ENCODE peak calls at places on chromosomes 13 and 19, in six cellular contexts. One of them, this sample, is unnamed.

GRCh38 chr19:38850976-38851621 is 1.3 kb upstream of the HNRNPL start:
- DNase-seq in heart right ventricle: peak; percentile 48
- DNase-seq in cardiac muscle cell: no peak
- DNase-seq in pancreas: peak; percentile 64
- DNase-seq in progenitor cell of endocrine pancreas: peak; percentile 19
- DNase-seq in RWPE1: no peak
- DNase-seq in this sample: no peak

GRCh38 chr13:40682449-40683240 is 16.2 kb upstream of the FOXO1 start:
- DNase-seq in heart right ventricle: no peak
- DNase-seq in cardiac muscle cell: peak; percentile 66
- DNase-seq in pancreas: no peak
- DNase-seq in progenitor cell of endocrine pancreas: no peak
- DNase-seq in RWPE1: no peak
- DNase-seq in this sample: no peak

GRCh38 chr19:11736696-11737095 is 2.0 kb downstream of the ZNF823 start:
- DNase-seq in pancreas: no peak
- DNase-seq in heart right ventricle: peak; percentile 39
- DNase-seq in progenitor cell of endocrine pancreas: no peak
- DNase-seq in cardiac muscle cell: no peak
- DNase-seq in RWPE1: peak; percentile 26
- DNase-seq in this sample: no peak

GRCh38 chr19:41958367-41959055 is 610 bp downstream of the RABAC1 start:
- DNase-seq in RWPE1: peak; percentile 74
- DNase-seq in pancreas: peak; percentile 88
- DNase-seq in progenitor cell of endocrine pancreas: peak; percentile 71
- DNase-seq in cardiac muscle cell: peak; percentile 87
- DNase-seq in heart right ventricle: peak; percentile 85
- DNase-seq in this sample: no peak

GRCh38 chr19:50204811-50205675 is 1.6 kb downstream of the MYH14 start:
- DNase-seq in progenitor cell of endocrine pancreas: peak; percentile 93
- DNase-seq in heart right ventricle: peak; percentile 46
- DNase-seq in RWPE1: peak; percentile 71
- DNase-seq in pancreas: peak; percentile 90
- DNase-seq in cardiac muscle cell: peak; percentile 52
- DNase-seq in this sample: peak; percentile 4

GRCh38 chr13:106213028-106213427 is 322.4 kb downstream of the EFNB2 start:
- DNase-seq in cardiac muscle cell: no peak
- DNase-seq in RWPE1: no peak
- DNase-seq in heart right ventricle: no peak
- DNase-seq in progenitor cell of endocrine pancreas: no peak
- DNase-seq in pancreas: no peak
- DNase-seq in this sample: no peak

GRCh38 chr13:97348569-97349100 is 85.3 kb upstream of the RAP2A start:
- DNase-seq in cardiac muscle cell: no peak
- DNase-seq in RWPE1: no peak
- DNase-seq in progenitor cell of endocrine pancreas: no peak
- DNase-seq in heart right ventricle: no peak
- DNase-seq in pancreas: no peak
- DNase-seq in this sample: no peak

GRCh38 chr13:59477011-59477410 is 686.7 kb downstream of the DIAPH3 start:
- DNase-seq in progenitor cell of endocrine pancreas: no peak
- DNase-seq in heart right ventricle: no peak
- DNase-seq in RWPE1: no peak
- DNase-seq in cardiac muscle cell: no peak
- DNase-seq in pancreas: no peak
- DNase-seq in this sample: no peak

GRCh38 chr19:19966862-19967261 is 66.1 kb downstream of the ZNF93 start:
- DNase-seq in cardiac muscle cell: no peak
- DNase-seq in heart right ventricle: no peak
- DNase-seq in pancreas: no peak
- DNase-seq in RWPE1: no peak
- DNase-seq in progenitor cell of endocrine pancreas: no peak
- DNase-seq in this sample: no peak

GRCh38 chr19:18014197-18014596 is 6.2 kb downstream of the ARRDC2 start:
- DNase-seq in cardiac muscle cell: no peak
- DNase-seq in progenitor cell of endocrine pancreas: no peak
- DNase-seq in RWPE1: no peak
- DNase-seq in pancreas: no peak
- DNase-seq in heart right ventricle: no peak
- DNase-seq in this sample: no peak

GRCh38 chr19:1027953-1028902 is 1.8 kb downstream of the CNN2 start:
- DNase-seq in heart right ventricle: peak; percentile 64
- DNase-seq in pancreas: peak; percentile 71
- DNase-seq in progenitor cell of endocrine pancreas: peak; percentile 58
- DNase-seq in cardiac muscle cell: peak; percentile 86
- DNase-seq in RWPE1: peak; percentile 89
- DNase-seq in this sample: no peak

GRCh38 chr19:5314012-5314906 is 26.4 kb downstream of the PTPRS start:
- DNase-seq in heart right ventricle: no peak
- DNase-seq in RWPE1: peak; percentile 38
- DNase-seq in cardiac muscle cell: no peak
- DNase-seq in pancreas: no peak
- DNase-seq in progenitor cell of endocrine pancreas: no peak
- DNase-seq in this sample: no peak

GRCh38 chr19:56119585-56119978 is 1.5 kb downstream of the ZNF787 start:
- DNase-seq in RWPE1: no peak
- DNase-seq in progenitor cell of endocrine pancreas: no peak
- DNase-seq in pancreas: no peak
- DNase-seq in heart right ventricle: no peak
- DNase-seq in cardiac muscle cell: no peak
- DNase-seq in this sample: no peak

GRCh38 chr19:7366701-7367420 is 18.1 kb downstream of the ARHGEF18 start:
- DNase-seq in progenitor cell of endocrine pancreas: no peak
- DNase-seq in pancreas: no peak
- DNase-seq in heart right ventricle: no peak
- DNase-seq in RWPE1: peak; percentile 45
- DNase-seq in cardiac muscle cell: no peak
- DNase-seq in this sample: peak; percentile 58

DNA sequence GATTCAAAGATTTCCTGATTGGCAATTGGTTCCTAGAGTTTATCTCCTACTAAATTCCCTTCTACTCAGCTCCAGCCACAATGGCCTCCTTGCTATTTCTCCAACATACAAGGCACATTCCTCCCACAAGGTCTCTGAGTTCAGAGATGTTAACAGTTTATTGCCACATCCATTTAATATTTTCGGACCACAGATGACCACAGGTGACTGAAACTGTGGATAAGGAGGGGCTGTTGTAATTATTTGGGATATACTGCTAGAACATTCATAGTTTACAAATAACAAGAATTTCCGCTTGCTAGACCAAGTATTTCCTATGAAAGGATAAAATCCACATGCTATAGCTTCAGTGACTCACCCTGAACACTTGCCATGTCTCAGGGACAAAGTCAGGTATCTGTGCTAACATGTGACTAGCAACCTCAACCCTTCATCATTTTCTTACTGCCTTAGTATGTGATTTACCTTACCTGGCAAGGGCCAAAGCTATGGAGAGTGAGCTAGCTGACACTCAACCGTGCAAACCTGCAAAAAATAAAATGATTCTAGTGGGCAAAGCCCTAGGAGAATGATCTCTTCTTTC is 117.7 kb downstream of the TBC1D4 start:
- DNase-seq in pancreas: no peak
- DNase-seq in RWPE1: peak; percentile 8
- DNase-seq in cardiac muscle cell: no peak
- DNase-seq in progenitor cell of endocrine pancreas: no peak
- DNase-seq in heart right ventricle: no peak
- DNase-seq in this sample: no peak
- TF ChIP-seq CTCF in pancreas: no peak
- TF ChIP-seq CTCF in RWPE1: no peak
- TF ChIP-seq CTCF in cardiac muscle cell: no peak
- TF ChIP-seq CTCF in progenitor cell of endocrine pancreas: no peak
- TF ChIP-seq CTCF in heart right ventricle: no peak
- TF ChIP-seq CTCF in this sample: no peak

GRCh38 chr19:48873476-48874308 is 1.5 kb downstream of the PPP1R15A start:
- DNase-seq in pancreas: no peak
- DNase-seq in RWPE1: no peak
- DNase-seq in cardiac muscle cell: no peak
- DNase-seq in progenitor cell of endocrine pancreas: no peak
- DNase-seq in heart right ventricle: no peak
- DNase-seq in this sample: no peak

GRCh38 chr19:48872182-48872883 is at the start of gene PPP1R15A:
- DNase-seq in pancreas: peak; percentile 99
- DNase-seq in heart right ventricle: peak; percentile 98
- DNase-seq in progenitor cell of endocrine pancreas: peak; percentile 99
- DNase-seq in cardiac muscle cell: peak; percentile 96
- DNase-seq in RWPE1: peak; percentile 97
- DNase-seq in this sample: peak; percentile 80

GRCh38 chr19:48877900-48878218 is 5.6 kb downstream of the PPP1R15A start:
- DNase-seq in progenitor cell of endocrine pancreas: no peak
- DNase-seq in RWPE1: no peak
- DNase-seq in pancreas: no peak
- DNase-seq in heart right ventricle: no peak
- DNase-seq in cardiac muscle cell: no peak
- DNase-seq in this sample: no peak

GRCh38 chr19:48872884-48873475 is 759 bp downstream of the PPP1R15A start:
- DNase-seq in progenitor cell of endocrine pancreas: peak; percentile 37
- DNase-seq in pancreas: peak; percentile 80
- DNase-seq in RWPE1: peak; percentile 89
- DNase-seq in cardiac muscle cell: peak; percentile 93
- DNase-seq in heart right ventricle: peak; percentile 95
- DNase-seq in this sample: peak; percentile 46

GRCh38 chr19:48874309-48875135 is 2.3 kb downstream of the PPP1R15A start:
- DNase-seq in progenitor cell of endocrine pancreas: no peak
- DNase-seq in RWPE1: no peak
- DNase-seq in cardiac muscle cell: no peak
- DNase-seq in pancreas: no peak
- DNase-seq in heart right ventricle: no peak
- DNase-seq in this sample: no peak
- TF ChIP-seq CTCF in progenitor cell of endocrine pancreas: no peak
- TF ChIP-seq CTCF in RWPE1: no peak
- TF ChIP-seq CTCF in cardiac muscle cell: no peak
- TF ChIP-seq CTCF in pancreas: no peak
- TF ChIP-seq CTCF in heart right ventricle: no peak
- TF ChIP-seq CTCF in this sample: no peak

GRCh38 chr19:55115446-55116065 is 1.9 kb downstream of the PPP1R12C start:
- DNase-seq in progenitor cell of endocrine pancreas: no peak
- DNase-seq in pancreas: no peak
- DNase-seq in heart right ventricle: peak; percentile 53
- DNase-seq in cardiac muscle cell: no peak
- DNase-seq in RWPE1: no peak
- DNase-seq in this sample: no peak

GRCh38 chr19:55117636-55118391 is at the start of gene PPP1R12C:
- DNase-seq in heart right ventricle: peak; percentile 99
- DNase-seq in cardiac muscle cell: peak; percentile 99
- DNase-seq in RWPE1: peak; percentile 98
- DNase-seq in pancreas: peak; percentile 98
- DNase-seq in progenitor cell of endocrine pancreas: peak; percentile 91
- DNase-seq in this sample: peak; percentile 93

GRCh38 chr19:55114566-55115145 is 2.8 kb downstream of the PPP1R12C start:
- DNase-seq in cardiac muscle cell: no peak
- DNase-seq in RWPE1: no peak
- DNase-seq in heart right ventricle: no peak
- DNase-seq in progenitor cell of endocrine pancreas: no peak
- DNase-seq in pancreas: peak; percentile 11
- DNase-seq in this sample: no peak

GRCh38 chr19:55117063-55117635 is 288 bp downstream of the PPP1R12C start:
- DNase-seq in cardiac muscle cell: peak; percentile 64
- DNase-seq in heart right ventricle: no peak
- DNase-seq in RWPE1: no peak
- DNase-seq in pancreas: no peak
- DNase-seq in progenitor cell of endocrine pancreas: no peak
- DNase-seq in this sample: no peak

GRCh38 chr19:55116232-55117062 is 990 bp downstream of the PPP1R12C start:
- DNase-seq in pancreas: peak; percentile 50
- DNase-seq in RWPE1: peak; percentile 57
- DNase-seq in progenitor cell of endocrine pancreas: no peak
- DNase-seq in cardiac muscle cell: no peak
- DNase-seq in heart right ventricle: peak; percentile 77
- DNase-seq in this sample: no peak
- TF ChIP-seq CTCF in pancreas: no peak
- TF ChIP-seq CTCF in RWPE1: no peak
- TF ChIP-seq CTCF in progenitor cell of endocrine pancreas: no peak
- TF ChIP-seq CTCF in cardiac muscle cell: no peak
- TF ChIP-seq CTCF in heart right ventricle: no peak
- TF ChIP-seq CTCF in this sample: no peak

DNA sequence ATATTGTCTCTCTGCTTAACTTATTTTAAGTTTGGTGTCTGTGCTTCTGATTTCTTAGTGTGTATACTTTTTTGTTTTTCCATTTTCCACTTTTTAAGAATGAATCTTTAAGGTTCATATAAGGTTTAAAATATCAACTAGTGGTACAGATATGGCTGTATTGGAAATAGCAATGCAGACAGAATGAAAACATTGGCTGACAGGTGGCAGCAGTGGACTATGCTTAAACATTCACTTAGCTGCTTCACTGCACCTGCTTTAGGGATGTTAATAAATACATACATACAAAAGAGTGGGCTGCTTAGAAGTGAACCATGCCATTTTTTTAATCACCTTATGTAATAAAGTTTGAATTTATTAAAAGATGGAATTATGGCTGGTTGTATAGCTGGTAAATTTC is 27.3 kb downstream of the TM9SF2 start:
- DNase-seq in pancreas: no peak
- DNase-seq in cardiac muscle cell: peak; percentile 43
- DNase-seq in RWPE1: no peak
- DNase-seq in heart right ventricle: no peak
- DNase-seq in progenitor cell of endocrine pancreas: no peak
- DNase-seq in this sample: no peak
- TF ChIP-seq CTCF in pancreas: no peak
- TF ChIP-seq CTCF in cardiac muscle cell: peak; percentile 4
- TF ChIP-seq CTCF in RWPE1: no peak
- TF ChIP-seq CTCF in heart right ventricle: peak; percentile 33
- TF ChIP-seq CTCF in progenitor cell of endocrine pancreas: peak; percentile 38
- TF ChIP-seq CTCF in this sample: peak; percentile 57

DNA sequence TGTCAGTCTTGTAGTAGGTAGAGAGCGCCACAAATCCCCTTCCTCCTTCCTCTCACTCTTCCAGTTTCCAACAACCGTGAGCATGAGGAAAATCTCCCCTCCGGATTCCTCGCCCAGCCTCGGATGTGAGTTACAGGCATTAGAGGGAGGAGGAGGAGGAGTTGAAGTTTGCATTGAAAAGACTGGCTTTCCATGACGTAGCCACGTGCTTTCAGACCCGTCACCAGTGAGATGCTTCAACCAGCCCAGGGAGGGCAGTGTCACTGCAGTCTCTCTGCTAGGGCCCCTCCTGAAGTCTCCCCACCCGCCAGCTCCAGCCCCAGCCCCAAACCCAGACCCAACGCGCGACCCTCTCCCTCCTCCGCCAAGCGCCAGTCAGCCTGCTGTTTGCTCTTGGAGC is 444 bp upstream of the FGF14 start:
- DNase-seq in cardiac muscle cell: peak; percentile 23
- DNase-seq in progenitor cell of endocrine pancreas: no peak
- DNase-seq in heart right ventricle: peak; percentile 42
- DNase-seq in pancreas: peak; percentile 13
- DNase-seq in RWPE1: no peak
- DNase-seq in this sample: no peak
- TF ChIP-seq CTCF in cardiac muscle cell: no peak
- TF ChIP-seq CTCF in progenitor cell of endocrine pancreas: no peak
- TF ChIP-seq CTCF in heart right ventricle: peak; percentile 37
- TF ChIP-seq CTCF in pancreas: no peak
- TF ChIP-seq CTCF in RWPE1: no peak
- TF ChIP-seq CTCF in this sample: no peak

GRCh38 chr19:13865243-13865577 is 11.7 kb upstream of the NANOS3 start:
- DNase-seq in RWPE1: no peak
- DNase-seq in progenitor cell of endocrine pancreas: no peak
- DNase-seq in pancreas: no peak
- DNase-seq in heart right ventricle: no peak
- DNase-seq in cardiac muscle cell: no peak
- DNase-seq in this sample: no peak
- TF ChIP-seq CTCF in RWPE1: no peak
- TF ChIP-seq CTCF in progenitor cell of endocrine pancreas: no peak
- TF ChIP-seq CTCF in pancreas: no peak
- TF ChIP-seq CTCF in heart right ventricle: no peak
- TF ChIP-seq CTCF in cardiac muscle cell: no peak
- TF ChIP-seq CTCF in this sample: no peak